ENCODE peak calls at places on chromosomes 4 and X, in ten cellular contexts. B, M, Q, G, A, T, C, Y, S and V are unnamed samples.

GRCh38 chr4:105551968-105552746 is at the start of gene ARHGEF38:
- DNase-seq in B (peak), M (peak), Q (no peak), G (no peak), A (no peak), T (peak), C (peak), Y (no peak), S (no peak), V (peak)

GRCh38 chr4:185566972-185567749 is 31.9 kb upstream of the PDLIM3 start:
- DNase-seq in B (no peak), M (peak), Q (peak), G (no peak), A (no peak), T (peak), C (peak), Y (no peak), S (no peak), V (peak)

GRCh38 chrX:139798701-139799100 is 90.7 kb upstream of the MCF2 start:
- DNase-seq in B (no peak), M (no peak), Q (no peak), G (no peak), A (no peak), T (no peak), C (no peak), Y (no peak), S (no peak), V (no peak)

GRCh38 chrX:45774961-45775360 is 574.3 kb upstream of the DIPK2B start:
- DNase-seq in B (no peak), M (no peak), Q (no peak), G (no peak), A (no peak), T (peak), C (peak), Y (no peak), S (no peak), V (peak)

GRCh38 chr4:73776363-73776762 is 36.0 kb downstream of the CXCL8 start:
- DNase-seq in B (no peak), M (peak), Q (no peak), G (no peak), A (peak), T (peak), C (peak), Y (no peak), S (no peak), V (peak)

GRCh38 chr4:6840062-6840976 is 57.8 kb downstream of the KIAA0232 start:
- DNase-seq in B (no peak), M (no peak), Q (no peak), G (no peak), A (no peak), T (peak), C (peak), Y (no peak), S (no peak), V (peak)

GRCh38 chr4:24103434-24104168 is 213.8 kb upstream of the PPARGC1A start:
- DNase-seq in B (no peak), M (no peak), Q (no peak), G (no peak), A (no peak), T (peak), C (peak), Y (no peak), S (peak), V (peak)

GRCh38 chrX:140507223-140507981 is 2.5 kb upstream of the SOX3 start:
- DNase-seq in B (peak), M (no peak), Q (no peak), G (no peak), A (no peak), T (no peak), C (no peak), Y (no peak), S (no peak), V (peak)

GRCh38 chr4:186445040-186445439 is 110.3 kb downstream of the MTNR1A start:
- DNase-seq in B (no peak), M (no peak), Q (no peak), G (no peak), A (no peak), T (no peak), C (no peak), Y (no peak), S (no peak), V (no peak)

GRCh38 chr4:108030332-108030731 is 40.6 kb downstream of the HADH start:
- DNase-seq in B (peak), M (peak), Q (peak), G (no peak), A (peak), T (peak), C (peak), Y (peak), S (no peak), V (peak)

GRCh38 chr4:149120331-149121014 is 678.3 kb upstream of the NR3C2 start:
- DNase-seq in B (no peak), M (no peak), Q (no peak), G (no peak), A (no peak), T (no peak), C (peak), Y (no peak), S (no peak), V (peak)

GRCh38 chr4:85557016-85557901 is 82.3 kb downstream of the ARHGAP24 start:
- DNase-seq in B (no peak), M (no peak), Q (no peak), G (no peak), A (no peak), T (no peak), C (no peak), Y (no peak), S (no peak), V (no peak)

GRCh38 chr4:132605551-132605950 is 543.5 kb upstream of the PCDH10 start:
- DNase-seq in B (no peak), M (no peak), Q (no peak), G (no peak), A (no peak), T (no peak), C (no peak), Y (no peak), S (no peak), V (no peak)

GRCh38 chr4:103774326-103774725 is 54.5 kb upstream of the TACR3 start:
- DNase-seq in B (no peak), M (no peak), Q (no peak), G (no peak), A (no peak), T (no peak), C (no peak), Y (no peak), S (no peak), V (no peak)

GRCh38 chr4:2432991-2433530 is 14.3 kb downstream of the CFAP99 start:
- DNase-seq in B (peak), M (no peak), Q (peak), G (no peak), A (no peak), T (peak), C (peak), Y (no peak), S (no peak), V (peak)

GRCh38 chrX:38221391-38221929 is 789 bp upstream of the SRPX start:
- DNase-seq in B (no peak), M (no peak), Q (no peak), G (no peak), A (no peak), T (no peak), C (no peak), Y (no peak), S (no peak), V (no peak)

GRCh38 chr4:2071912-2072867 is 13.1 kb downstream of the NAT8L start:
- DNase-seq in B (peak), M (no peak), Q (no peak), G (no peak), A (no peak), T (no peak), C (no peak), Y (no peak), S (no peak), V (no peak)

GRCh38 chr4:165308606-165309005 is 18.9 kb upstream of the MSMO1 start:
- DNase-seq in B (no peak), M (no peak), Q (no peak), G (no peak), A (no peak), T (no peak), C (no peak), Y (no peak), S (no peak), V (no peak)

GRCh38 chrX:39953879-39954278 is 143.9 kb downstream of the BCOR start:
- DNase-seq in B (no peak), M (peak), Q (no peak), G (no peak), A (no peak), T (no peak), C (peak), Y (no peak), S (no peak), V (peak)

GRCh38 chr4:187236491-187236890 is 512.8 kb upstream of the FAT1 start:
- DNase-seq in B (no peak), M (peak), Q (no peak), G (no peak), A (no peak), T (peak), C (peak), Y (no peak), S (no peak), V (peak)

GRCh38 chrX:119654112-119654531 is 38.8 kb downstream of the SEPTIN6 start:
- DNase-seq in B (peak), M (no peak), Q (no peak), G (no peak), A (no peak), T (peak), C (peak), Y (peak), S (no peak), V (no peak)

GRCh38 chrX:151227637-151228036 is 51.3 kb downstream of the GPR50 start:
- DNase-seq in B (peak), M (no peak), Q (no peak), G (no peak), A (no peak), T (no peak), C (no peak), Y (no peak), S (no peak), V (no peak)

GRCh38 chr4:86306816-86307215 is 53.0 kb downstream of the MAPK10 start:
- DNase-seq in B (no peak), M (no peak), Q (no peak), G (no peak), A (no peak), T (peak), C (peak), Y (no peak), S (peak), V (peak)

GRCh38 chr4:110865611-110866254 is 242.9 kb upstream of the PITX2 start:
- DNase-seq in B (no peak), M (peak), Q (no peak), G (no peak), A (no peak), T (peak), C (peak), Y (no peak), S (no peak), V (peak)

GRCh38 chr4:152255437-152255836 is 280.5 kb downstream of the FBXW7 start:
- DNase-seq in B (no peak), M (no peak), Q (no peak), G (no peak), A (no peak), T (no peak), C (peak), Y (peak), S (no peak), V (peak)

GRCh38 chr4:141912831-141913230 is 276.4 kb downstream of the IL15 start:
- DNase-seq in B (no peak), M (no peak), Q (no peak), G (no peak), A (peak), T (no peak), C (no peak), Y (no peak), S (no peak), V (no peak)

GRCh38 chrX:8364369-8365141 is 100.1 kb upstream of the VCX3B start:
- DNase-seq in B (peak), M (no peak), Q (no peak), G (no peak), A (no peak), T (no peak), C (peak), Y (no peak), S (no peak), V (no peak)